ENCODE peak calls at places on chromosomes 6 and 20, in ten cellular contexts. P is mucosa of gallbladder; Y is pancreas; U is left lung; T is amniotic stem cell; G is M059J; K is RCC 7860; E is stomach; J is activated naive CD4-positive, alpha-beta T cell; X is SJSA1. Q is an unnamed sample.

GRCh38 chr6:109678240-109678639 is 12.8 kb downstream of the AK9 start:
- DNase-seq in J (no peak), G (no peak), Y (no peak), X (no peak), P (no peak), E (no peak), U (no peak), T (no peak), K (no peak), Q (no peak)

GRCh38 chr6:34150766-34151165 is 4.9 kb upstream of the GRM4 start:
- DNase-seq in G (no peak), U (no peak), T (no peak), P (no peak), X (no peak), E (no peak), Y (peak; percentile 39), K (no peak), J (no peak), Q (no peak)

GRCh38 chr6:160750276-160750689 is 48.2 kb downstream of the PLG start:
- DNase-seq in T (no peak), K (no peak), E (no peak), U (no peak), X (no peak), Y (no peak), G (no peak), J (no peak), P (no peak), Q (peak; percentile 40)

GRCh38 chr20:50690979-50691584 is at the start of gene RIPOR3:
- DNase-seq in G (peak; percentile 37), J (no peak), E (peak; percentile 36), X (no peak), T (no peak), P (no peak), K (no peak), Y (no peak), U (no peak), Q (peak; percentile 58)

GRCh38 chr6:80170433-80170832 is 64.0 kb downstream of the BCKDHB start:
- DNase-seq in E (no peak), X (no peak), P (no peak), G (no peak), K (no peak), J (no peak), T (no peak), Y (no peak), U (no peak), Q (no peak)

GRCh38 chr6:138592698-138593097 is 93.4 kb upstream of the NHSL1 start:
- DNase-seq in J (no peak), Y (no peak), U (no peak), G (no peak), P (no peak), T (no peak), E (no peak), K (no peak), X (no peak), Q (no peak)

GRCh38 chr6:136511921-136512320 is 38.3 kb downstream of the MAP7 start:
- DNase-seq in J (no peak), G (no peak), U (no peak), X (no peak), K (no peak), E (peak; percentile 82), Y (no peak), T (no peak), P (peak; percentile 73), Q (no peak)

GRCh38 chr6:105974981-105975380 is 111.2 kb upstream of the PRDM1 start:
- DNase-seq in T (no peak), K (no peak), X (no peak), U (no peak), E (no peak), G (no peak), J (no peak), P (no peak), Y (no peak), Q (no peak)

GRCh38 chr6:97470322-97470721 is 187.3 kb upstream of the MMS22L start:
- DNase-seq in G (no peak), U (no peak), K (no peak), Y (no peak), T (no peak), X (no peak), P (no peak), E (no peak), J (no peak), Q (no peak)

GRCh38 chr6:31617010-31617409 is 2.0 kb downstream of the AIF1 start:
- DNase-seq in J (no peak), E (no peak), K (no peak), U (no peak), X (no peak), P (no peak), G (no peak), Y (no peak), T (no peak), Q (no peak)

Q was measured in glutamatergic neuron.